ENCODE peak calls at places on chromosomes 4 and X, in six cellular contexts. J is K562, L is H1, V is HCT116, E is HepG2, U is GM12878. Z is an unnamed sample.

GRCh38 chr4:176467011-176467410 is 147.2 kb downstream of the SPCS3 start:
- DNase-seq in U (no peak), V (no peak), J (no peak), L (no peak), E (no peak), Z (no peak)

GRCh38 chrX:49761481-49761880 is 65.7 kb upstream of the PAGE1 start:
- DNase-seq in V (no peak), L (no peak), E (peak), U (no peak), J (peak), Z (no peak)

GRCh38 chr4:24912252-24913098 is at the start of gene CCDC149:
- DNase-seq in J (peak), U (no peak), E (peak), V (peak), L (peak), Z (peak)

GRCh38 chr4:103429283-103429682 is 231.1 kb upstream of the CENPE start:
- DNase-seq in E (peak), J (no peak), V (peak), U (no peak), L (peak), Z (peak)

GRCh38 chrX:6226053-6226645 is 2.5 kb downstream of the NLGN4X start:
- DNase-seq in L (peak), U (no peak), V (no peak), J (no peak), E (no peak), Z (peak)

GRCh38 chr4:127555106-127555505 is 77.7 kb upstream of the INTU start:
- DNase-seq in V (no peak), J (no peak), E (no peak), U (no peak), L (no peak), Z (no peak)

GRCh38 chr4:8726344-8726851 is 133.8 kb downstream of the CPZ start:
- DNase-seq in J (no peak), V (no peak), E (no peak), L (no peak), U (no peak), Z (peak)

GRCh38 chr4:26372525-26373172 is 51.8 kb downstream of the RBPJ start:
- DNase-seq in V (no peak), E (peak), U (peak), J (no peak), L (no peak), Z (peak)

GRCh38 chr4:168859888-168860694 is 150.0 kb downstream of the CBR4 start:
- DNase-seq in E (no peak), U (peak), V (no peak), L (no peak), J (no peak), Z (no peak)

GRCh38 chr4:13635281-13635799 is 7.8 kb upstream of the BOD1L1 start:
- DNase-seq in J (no peak), E (no peak), U (no peak), L (no peak), V (no peak), Z (no peak)

GRCh38 chr4:151389316-151389715 is 19.7 kb upstream of the FHIP1A start:
- DNase-seq in J (no peak), L (no peak), U (no peak), V (no peak), E (no peak), Z (no peak)

GRCh38 chr4:119525005-119525749 is 103.4 kb downstream of the PDE5A start:
- DNase-seq in V (no peak), E (peak), U (no peak), L (no peak), J (no peak), Z (no peak)

GRCh38 chr4:173696011-173696410 is 166.0 kb upstream of the HAND2 start:
- DNase-seq in U (no peak), J (no peak), L (no peak), E (no peak), V (no peak), Z (no peak)

GRCh38 chr4:26020896-26021295 is 106.9 kb downstream of the SMIM20 start:
- DNase-seq in E (peak), J (no peak), L (no peak), V (no peak), U (no peak), Z (no peak)

GRCh38 chr4:74934822-74935326 is 2.0 kb downstream of the PARM1 start:
- DNase-seq in V (no peak), L (no peak), U (no peak), J (no peak), E (no peak), Z (no peak)

GRCh38 chr4:101156619-101157310 is 190.6 kb downstream of the PPP3CA start:
- DNase-seq in U (no peak), E (no peak), J (no peak), V (no peak), L (no peak), Z (no peak)

GRCh38 chr4:168509786-168510185 is 12.9 kb downstream of the PALLD start:
- DNase-seq in V (no peak), E (no peak), L (no peak), J (no peak), U (no peak), Z (no peak)

GRCh38 chr4:18570370-18570769 is 548.8 kb upstream of the LCORL start:
- DNase-seq in J (no peak), U (no peak), E (peak), V (no peak), L (no peak), Z (no peak)

GRCh38 chr4:150297861-150298474 is 219.7 kb downstream of the DCLK2 start:
- DNase-seq in L (no peak), U (peak), E (peak), J (peak), V (peak), Z (peak)

GRCh38 chr4:140198942-140199341 is 45.0 kb upstream of the MAML3 start:
- DNase-seq in U (no peak), J (no peak), L (no peak), V (no peak), E (no peak), Z (no peak)

GRCh38 chr4:87849612-87850011 is 16.8 kb downstream of the MEPE start:
- DNase-seq in L (no peak), U (no peak), V (no peak), E (no peak), J (no peak), Z (no peak)

GRCh38 chr4:47703964-47704363 is 133.9 kb downstream of the CORIN start:
- DNase-seq in L (no peak), J (no peak), V (no peak), U (no peak), E (no peak), Z (no peak)

GRCh38 chr4:20391224-20391623 is 139.5 kb downstream of the SLIT2 start:
- DNase-seq in J (no peak), E (no peak), L (no peak), V (no peak), U (no peak), Z (no peak)

GRCh38 chr4:112075129-112075753 is 70.0 kb upstream of the FAM241A start:
- DNase-seq in V (peak), L (no peak), E (peak), J (peak), U (no peak), Z (peak)

GRCh38 chr4:47017081-47017480 is 14.3 kb upstream of the GABRB1 start:
- DNase-seq in L (no peak), J (no peak), V (no peak), U (no peak), E (no peak), Z (no peak)

GRCh38 chr4:125796138-125796537 is 481.4 kb downstream of the FAT4 start:
- DNase-seq in E (no peak), L (no peak), J (no peak), U (no peak), V (no peak), Z (peak)

DNA sequence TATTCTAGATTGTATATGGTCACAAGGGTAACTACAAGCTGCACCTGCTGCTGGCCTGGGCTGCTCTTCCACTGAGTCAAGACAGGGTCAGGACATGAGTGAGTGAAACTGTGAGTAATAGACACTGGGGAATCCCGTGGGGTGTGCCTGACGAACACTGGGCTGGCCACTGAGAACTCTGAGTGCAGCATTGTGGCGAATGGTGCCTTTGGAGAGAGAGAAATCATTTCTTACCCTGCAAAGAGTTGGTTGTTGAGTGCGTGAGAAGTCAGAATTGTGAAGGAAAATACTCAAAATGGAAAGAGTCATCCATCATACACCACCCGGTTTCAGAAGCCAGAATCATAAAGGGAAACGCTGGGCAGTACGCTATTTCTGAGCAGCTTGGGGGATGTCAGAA is 43.1 kb upstream of the LSM6 start:
- DNase-seq in J (no peak), E (no peak), U (peak), L (no peak), V (no peak), Z (no peak)
- TF ChIP-seq JUND in J (no peak), E (no peak), U (no peak), L (no peak), V (no peak), Z (no peak)

DNA sequence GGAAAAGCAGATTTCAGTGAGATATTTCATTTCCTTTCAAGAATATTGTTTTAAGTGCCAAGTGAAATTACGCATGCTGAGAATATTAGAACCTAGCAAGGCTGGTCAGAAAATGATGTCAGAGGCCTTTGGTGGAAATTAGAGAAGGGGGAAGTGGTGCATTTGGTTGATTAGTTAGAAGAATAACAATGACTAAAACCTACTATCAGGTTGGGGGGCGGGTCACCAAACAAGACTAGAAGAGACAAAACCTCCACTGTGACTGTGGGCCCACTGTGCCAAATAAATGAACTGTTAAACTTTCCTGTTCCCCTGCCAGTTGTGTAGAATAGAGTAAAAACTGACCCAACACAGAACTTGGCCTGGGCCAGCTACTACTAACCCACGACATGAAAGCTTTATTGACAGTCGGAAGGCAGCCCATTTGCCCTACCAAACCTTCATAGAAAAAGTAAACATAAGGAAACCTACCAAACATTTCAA is 2.9 kb downstream of the RAPGEF2 start:
- DNase-seq in J (no peak), L (no peak), U (peak), V (no peak), E (peak), Z (no peak)
- H3K4me3 ChIP-seq in J (peak), L (peak), U (peak), V (no peak), E (peak), Z (peak)

DNA sequence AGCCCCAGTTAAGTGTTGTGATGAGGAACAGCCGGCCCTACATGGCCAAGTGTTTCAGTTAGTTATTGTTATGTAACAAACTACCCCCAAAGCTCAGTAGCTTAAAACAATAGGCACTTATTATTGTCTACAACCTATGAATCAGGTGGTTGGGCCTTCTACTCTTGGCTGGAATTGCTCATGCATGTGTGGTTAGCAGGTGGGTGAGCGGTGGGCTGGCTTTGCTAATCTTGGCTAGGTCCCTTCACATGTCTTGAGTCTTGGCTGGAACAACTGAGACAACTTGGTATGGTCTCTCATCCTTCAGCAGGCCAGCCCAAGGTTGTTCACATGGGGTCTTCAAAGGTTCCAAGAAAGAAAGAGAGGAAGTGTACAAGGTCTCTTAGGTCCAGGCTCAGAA is 54.5 kb upstream of the CHRNA9 start:
- DNase-seq in U (no peak), J (no peak), E (no peak), V (no peak), L (no peak), Z (no peak)
- TF ChIP-seq JUND in U (no peak), J (no peak), E (no peak), V (no peak), L (no peak), Z (no peak)

DNA sequence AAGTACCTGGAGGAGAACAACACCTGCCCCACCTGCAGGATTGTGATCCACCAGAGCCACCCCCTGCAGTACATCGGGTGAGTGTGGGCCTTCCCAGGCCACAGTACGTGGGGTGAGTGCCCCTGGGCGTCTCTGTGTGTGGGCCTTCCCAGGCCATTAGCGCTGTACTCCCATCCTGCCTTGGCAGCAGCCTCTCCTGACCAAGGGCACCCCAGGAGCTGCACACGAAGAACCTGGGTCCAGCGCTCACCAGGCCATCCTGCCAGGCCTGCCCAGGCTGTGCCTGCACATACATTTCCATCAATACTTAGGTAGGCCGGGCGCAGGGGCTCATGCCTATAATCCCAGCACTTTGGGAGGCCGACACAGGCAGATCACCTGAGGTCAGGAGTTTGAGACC is 29.3 kb downstream of the PCGF3 start:
- DNase-seq in E (no peak), J (no peak), L (no peak), U (no peak), V (no peak), Z (no peak)
- H3K4me3 ChIP-seq in E (no peak), J (no peak), L (no peak), U (no peak), V (no peak), Z (no peak)

GRCh38 chr4:10787365-10787764 is 102.8 kb upstream of the CLNK start:
- DNase-seq in E (no peak), L (no peak), U (no peak), J (no peak), V (no peak), Z (no peak)
- TF ChIP-seq JUND in E (no peak), L (no peak), U (no peak), J (no peak), V (no peak), Z (no peak)

GRCh38 chr4:6561173-6561516 is 13.8 kb upstream of the MAN2B2 start:
- DNase-seq in V (no peak), U (no peak), L (no peak), J (no peak), E (no peak), Z (no peak)
- H3K4me3 ChIP-seq in V (no peak), U (no peak), L (no peak), J (no peak), E (no peak), Z (no peak)

GRCh38 chrX:10633722-10634121 is 13.3 kb upstream of the MID1 start:
- DNase-seq in U (no peak), E (no peak), V (peak), J (no peak), L (no peak), Z (no peak)
- TF ChIP-seq JUND in U (no peak), E (no peak), V (peak), J (no peak), L (no peak), Z (peak)